ENCODE peak calls at places on chromosome 5, in five cellular contexts. X is IMR-90; F is gastrocnemius medialis; J is CD4-positive, alpha-beta T cell; V is HCT116. U is an unnamed sample.

GRCh38 chr5:43543434-43543833 is 13.4 kb downstream of the PAIP1 start:
- ATAC-seq in F (no peak), X (no peak), J (no peak), V (no peak), U (no peak)

GRCh38 chr5:94027145-94027544 is 285.7 kb upstream of the POU5F2 start:
- ATAC-seq in V (no peak), F (no peak), J (no peak), X (no peak), U (no peak)

GRCh38 chr5:109516385-109516784 is 106.6 kb upstream of the PJA2 start:
- ATAC-seq in F (peak; percentile 36), V (no peak), X (peak; percentile 53), J (no peak), U (no peak)

GRCh38 chr5:81400375-81400774 is 6.4 kb upstream of the ACOT12 start:
- ATAC-seq in V (no peak), F (no peak), J (no peak), X (no peak), U (no peak)

GRCh38 chr5:154520861-154521453 is 42.9 kb upstream of the HAND1 start:
- ATAC-seq in F (no peak), X (no peak), J (no peak), V (peak; percentile 91), U (peak; percentile 41)

GRCh38 chr5:172872997-172873491 is 39.0 kb downstream of the ERGIC1 start:
- ATAC-seq in V (no peak), J (no peak), X (peak; percentile 5), F (peak; percentile 62), U (peak; percentile 1)

GRCh38 chr5:132481243-132482211 is 9.0 kb downstream of the IRF1 start:
- ATAC-seq in J (peak; percentile 9), V (no peak), X (no peak), F (peak; percentile 79), U (no peak)

GRCh38 chr5:132219981-132220380 is 7.7 kb downstream of the P4HA2 start:
- ATAC-seq in F (no peak), V (no peak), X (no peak), J (no peak), U (no peak)

GRCh38 chr5:151670953-151671636 is 15.6 kb downstream of the SPARC start:
- ATAC-seq in X (peak; percentile 5), V (no peak), J (no peak), F (peak; percentile 49), U (peak; percentile 81)

GRCh38 chr5:74949976-74950375 is 83.8 kb upstream of the FAM169A start:
- ATAC-seq in V (no peak), F (no peak), X (no peak), J (no peak), U (peak; percentile 42)

GRCh38 chr5:115366223-115366622 is 69.8 kb upstream of the CCDC112 start:
- ATAC-seq in F (peak; percentile 98), J (no peak), V (peak; percentile 89), X (peak; percentile 98), U (peak; percentile 98)

GRCh38 chr5:36722913-36723312 is 116.5 kb downstream of the SLC1A3 start:
- ATAC-seq in V (no peak), X (no peak), J (no peak), F (no peak), U (no peak)

GRCh38 chr5:41527201-41527779 is 16.9 kb upstream of the PLCXD3 start:
- ATAC-seq in X (peak; percentile 80), J (no peak), F (no peak), V (peak; percentile 63), U (peak; percentile 97)

GRCh38 chr5:176513788-176514187 is 23.4 kb downstream of the RNF44 start:
- ATAC-seq in V (no peak), J (no peak), F (no peak), X (no peak), U (no peak)